ENCODE peak calls at places on chromosomes 1 and 21, in nine cellular contexts. F is T-helper 1 cell; M is AG04449; X is cardiac muscle cell; B is fibroblast of gingiva; O is esophagus muscularis mucosa; H is activated naive CD4-positive, alpha-beta T cell; Z is ELR; N is activated T-cell treated with anti-CD3 and anti-CD28 coated beads for 1 hour. L is an unnamed sample.

GRCh38 chr1:119006406-119007279 is 18.5 kb upstream of the TBX15 start:
- DNase-seq in H (no peak), F (no peak), N (no peak), X (peak), O (no peak), M (no peak), B (no peak), Z (no peak), L (no peak)

GRCh38 chr1:77096496-77097255 is 122.6 kb downstream of the PIGK start:
- DNase-seq in B (no peak), H (no peak), N (no peak), F (no peak), Z (no peak), O (no peak), M (no peak), X (no peak), L (no peak)

GRCh38 chr1:86704456-86704971 is at the start of gene SH3GLB1:
- DNase-seq in Z (peak), H (peak), B (peak), X (peak), M (no peak), F (peak), N (peak), O (peak), L (peak)

GRCh38 chr1:196381544-196381943 is 226.7 kb downstream of the KCNT2 start:
- DNase-seq in F (no peak), Z (no peak), H (no peak), M (no peak), X (no peak), N (no peak), O (no peak), B (no peak), L (no peak)

GRCh38 chr1:184854456-184855180 is 100.0 kb upstream of the EDEM3 start:
- DNase-seq in F (no peak), O (no peak), H (no peak), X (peak), Z (peak), N (no peak), M (no peak), B (peak), L (no peak)

GRCh38 chr1:103529746-103530145 is 4.2 kb downstream of the RNPC3 start:
- DNase-seq in Z (peak), N (no peak), O (no peak), F (no peak), M (no peak), B (no peak), H (no peak), X (no peak), L (no peak)

GRCh38 chr1:210394281-210394798 is 65.6 kb downstream of the HHAT start:
- DNase-seq in O (no peak), F (no peak), Z (peak), X (peak), N (no peak), H (no peak), B (no peak), M (no peak), L (no peak)

GRCh38 chr21:36436829-36437744 is 42.8 kb downstream of the CLDN14 start:
- DNase-seq in Z (no peak), F (no peak), B (no peak), X (no peak), H (no peak), O (no peak), N (no peak), M (no peak), L (no peak)

GRCh38 chr1:238960071-238960470 is 426.3 kb upstream of the CHRM3 start:
- DNase-seq in N (no peak), M (no peak), Z (peak), B (peak), X (peak), F (no peak), O (no peak), H (no peak), L (no peak)

GRCh38 chr1:201219481-201220387 is 29.1 kb downstream of the IGFN1 start:
- DNase-seq in O (no peak), Z (no peak), N (no peak), X (no peak), B (no peak), F (no peak), M (no peak), H (no peak), L (no peak)

GRCh38 chr1:84020151-84020550 is 21.2 kb upstream of the TTLL7 start:
- DNase-seq in X (no peak), M (no peak), B (no peak), H (no peak), Z (no peak), F (no peak), N (no peak), O (no peak), L (no peak)

GRCh38 chr21:19322360-19322759 is 918.8 kb upstream of the TMPRSS15 start:
- DNase-seq in H (no peak), X (peak), B (no peak), M (no peak), Z (peak), N (no peak), F (no peak), O (no peak), L (no peak)

L was measured in anterior cingulate cortex.